ENCODE peak calls at places on chromosome 13, in five cellular contexts. I, Q, K, J and N are unnamed samples.

GRCh38 chr13:110702591-110703526 is 3.1 kb downstream of the CARS2 start:
- DNase-seq in I (peak), Q (no peak), K (no peak), J (no peak), N (no peak)

GRCh38 chr13:90690458-90691063 is 656.9 kb upstream of the MIR17HG start:
- DNase-seq in I (no peak), Q (no peak), K (no peak), J (no peak), N (no peak)

GRCh38 chr13:91369432-91369831 is 21.9 kb downstream of the MIR17HG start:
- DNase-seq in I (peak), Q (no peak), K (no peak), J (no peak), N (peak)

GRCh38 chr13:40116008-40116407 is 460.5 kb downstream of the COG6 start:
- DNase-seq in I (peak), Q (no peak), K (no peak), J (peak), N (peak)

GRCh38 chr13:72221276-72221962 is 354.4 kb upstream of the DACH1 start:
- DNase-seq in I (peak), Q (no peak), K (no peak), J (peak), N (no peak)

GRCh38 chr13:110089815-110090214 is 217.1 kb downstream of the COL4A1 start:
- DNase-seq in I (no peak), Q (no peak), K (no peak), J (no peak), N (no peak)

GRCh38 chr13:22903925-22904324 is 276.9 kb upstream of the SGCG start:
- DNase-seq in I (no peak), Q (no peak), K (no peak), J (no peak), N (no peak)

GRCh38 chr13:28719656-28720055 is 886 bp upstream of the SLC46A3 start:
- DNase-seq in I (peak), Q (no peak), K (no peak), J (no peak), N (peak)

GRCh38 chr13:93345642-93346220 is 119.1 kb downstream of the GPC6 start:
- DNase-seq in I (no peak), Q (no peak), K (no peak), J (no peak), N (no peak)

GRCh38 chr13:104477256-104477655 is 1411.0 kb upstream of the SLC10A2 start:
- DNase-seq in I (peak), Q (no peak), K (no peak), J (no peak), N (no peak)

GRCh38 chr13:43009506-43009905 is 13.9 kb upstream of the DNAJC15 start:
- DNase-seq in I (peak), Q (no peak), K (no peak), J (no peak), N (no peak)

GRCh38 chr13:108700421-108701170 is 71.2 kb downstream of the MYO16 start:
- DNase-seq in I (peak), Q (no peak), K (no peak), J (peak), N (no peak)

GRCh38 chr13:34935841-34936240 is 6.2 kb upstream of the NBEA start:
- DNase-seq in I (no peak), Q (no peak), K (no peak), J (no peak), N (no peak)

GRCh38 chr13:29594710-29595379 is 643 bp downstream of the SLC7A1 start:
- DNase-seq in I (peak), Q (no peak), K (peak), J (peak), N (peak)

GRCh38 chr13:114148521-114148855 is 16.1 kb upstream of the RASA3 start:
- DNase-seq in I (no peak), Q (peak), K (no peak), J (no peak), N (no peak)